ENCODE peak calls at places on chromosome 20, in four cellular contexts. F, O, S and Z are unnamed samples.
A peak's percentile ranks its signal among the peaks of the same experiment; 100 is the strongest.

GRCh38 chr20:24586523-24586840 is 117.1 kb downstream of the SYNDIG1 start:
- DNase-seq in O (no peak), S (no peak), F (no peak), Z (no peak)

GRCh38 chr20:61959301-61959700 is 106.4 kb downstream of the TAF4 start:
- DNase-seq in F (no peak), S (no peak), O (no peak), Z (no peak)

GRCh38 chr20:922781-923180 is 6.6 kb upstream of the ANGPT4 start:
- DNase-seq in F (no peak), O (no peak), S (no peak), Z (no peak)

GRCh38 chr20:64104667-64105451 is 2.5 kb downstream of the NPBWR2 start:
- DNase-seq in F (no peak), O (no peak), S (no peak), Z (peak; percentile 7)

GRCh38 chr20:21529863-21530262 is 16.0 kb upstream of the NKX2-2 start:
- DNase-seq in S (no peak), O (no peak), F (no peak), Z (no peak)

GRCh38 chr20:63032026-63032800 is 25.4 kb upstream of the BHLHE23 start:
- DNase-seq in S (no peak), F (no peak), O (no peak), Z (no peak)

GRCh38 chr20:62363920-62364851 is 2.9 kb downstream of the LAMA5 start:
- DNase-seq in O (no peak), F (no peak), S (no peak), Z (no peak)

GRCh38 chr20:36712775-36713174 is 33.1 kb downstream of the NDRG3 start:
- DNase-seq in S (no peak), F (no peak), O (no peak), Z (no peak)

GRCh38 chr20:47468290-47469050 is 33.2 kb upstream of the NCOA3 start:
- DNase-seq in S (no peak), O (no peak), F (no peak), Z (no peak)

GRCh38 chr20:18316166-18316565 is 27.8 kb downstream of the ZNF133 start:
- DNase-seq in F (no peak), S (no peak), O (no peak), Z (no peak)

GRCh38 chr20:7710440-7710839 is 229.8 kb downstream of the HAO1 start:
- DNase-seq in O (no peak), F (no peak), S (peak; percentile 18), Z (no peak)

GRCh38 chr20:50575869-50576720 is 65.9 kb downstream of the PTPN1 start:
- DNase-seq in O (peak; percentile 50), F (peak; percentile 72), S (peak; percentile 60), Z (peak; percentile 44)

GRCh38 chr20:10448270-10449156 is 13.4 kb downstream of the SLX4IP start:
- DNase-seq in S (no peak), O (peak; percentile 19), F (peak; percentile 50), Z (no peak)

GRCh38 chr20:33681728-33682353 is 4.3 kb downstream of the E2F1 start:
- DNase-seq in S (no peak), F (no peak), O (no peak), Z (no peak)

GRCh38 chr20:25059487-25059820 is 1.5 kb upstream of the ACSS1 start:
- DNase-seq in S (no peak), O (no peak), F (no peak), Z (no peak)

GRCh38 chr20:10260316-10260715 is 41.7 kb downstream of the SNAP25 start:
- DNase-seq in O (no peak), F (peak; percentile 12), S (no peak), Z (no peak)

GRCh38 chr20:21520702-21521595 is 7.1 kb upstream of the NKX2-2 start:
- DNase-seq in S (peak; percentile 65), F (peak; percentile 6), O (no peak), Z (no peak)

GRCh38 chr20:46348231-46348803 is 40.0 kb upstream of the CDH22 start:
- DNase-seq in O (no peak), F (peak; percentile 75), S (no peak), Z (no peak)

GRCh38 chr20:22471156-22471836 is 113.1 kb downstream of the FOXA2 start:
- DNase-seq in S (no peak), O (no peak), F (no peak), Z (no peak)

GRCh38 chr20:43744121-43744520 is 17.3 kb upstream of the GTSF1L start:
- DNase-seq in F (no peak), O (peak; percentile 35), S (no peak), Z (no peak)

GRCh38 chr20:63522981-63523611 is 2.5 kb downstream of the PPDPF start:
- DNase-seq in S (no peak), F (no peak), O (no peak), Z (no peak)

GRCh38 chr20:32925481-32926196 is 66.9 kb downstream of the EFCAB8 start:
- DNase-seq in F (no peak), O (no peak), S (no peak), Z (no peak)

GRCh38 chr20:59062057-59062456 is 19.5 kb upstream of the PRELID3B start:
- DNase-seq in S (peak; percentile 21), O (no peak), F (no peak), Z (no peak)

GRCh38 chr20:38363004-38363747 is 16.9 kb downstream of the LBP start:
- DNase-seq in F (no peak), O (no peak), S (no peak), Z (no peak)

GRCh38 chr20:48722737-48723191 is 105.0 kb downstream of the PREX1 start:
- DNase-seq in S (no peak), F (peak; percentile 63), O (peak; percentile 8), Z (no peak)

GRCh38 chr20:11752336-11752735 is 165.4 kb upstream of the BTBD3 start:
- DNase-seq in O (no peak), F (no peak), S (no peak), Z (no peak)

GRCh38 chr20:59391975-59392374 is 91.6 kb downstream of the EDN3 start:
- DNase-seq in F (no peak), O (no peak), S (no peak), Z (no peak)

GRCh38 chr20:40506567-40506966 is 182.5 kb downstream of the MAFB start:
- DNase-seq in O (no peak), S (peak; percentile 98), F (peak; percentile 100), Z (no peak)

GRCh38 chr20:25011831-25012241 is 19.3 kb upstream of the APMAP start:
- DNase-seq in F (no peak), S (no peak), O (no peak), Z (no peak)

GRCh38 chr20:44412402-44413144 is 57.1 kb downstream of the HNF4A start:
- DNase-seq in S (no peak), O (no peak), F (no peak), Z (no peak)

GRCh38 chr20:41365785-41366545 is 653 bp downstream of the EMILIN3 start:
- DNase-seq in O (no peak), S (peak; percentile 9), F (no peak), Z (no peak)

GRCh38 chr20:8837396-8837795 is 231.5 kb upstream of the PLCB4 start:
- DNase-seq in O (peak; percentile 78), F (peak; percentile 79), S (peak; percentile 44), Z (no peak)

GRCh38 chr20:62737971-62738881 is 29.6 kb downstream of the NTSR1 start:
- DNase-seq in O (no peak), S (no peak), F (no peak), Z (no peak)

GRCh38 chr20:32963176-32963575 is 41.1 kb downstream of the SUN5 start:
- DNase-seq in S (no peak), F (no peak), O (no peak), Z (no peak)

GRCh38 chr20:48298851-48299484 is 513.7 kb upstream of the SULF2 start:
- DNase-seq in S (peak; percentile 87), F (peak; percentile 95), O (peak; percentile 90), Z (no peak)

GRCh38 chr20:46814366-46815232 is 80.0 kb upstream of the EYA2 start:
- DNase-seq in S (peak; percentile 93), F (peak; percentile 73), O (peak; percentile 79), Z (no peak)

GRCh38 chr20:48732081-48732829 is 95.5 kb downstream of the PREX1 start:
- DNase-seq in O (no peak), S (no peak), F (no peak), Z (no peak)

GRCh38 chr20:35620818-35621559 is 5.4 kb downstream of the SPAG4 start:
- DNase-seq in F (no peak), S (no peak), O (no peak), Z (no peak)

GRCh38 chr20:57787969-57788781 is 78.4 kb upstream of the PMEPA1 start:
- DNase-seq in F (no peak), S (no peak), O (no peak), Z (no peak)

GRCh38 chr20:48247961-48248360 is 462.7 kb upstream of the SULF2 start:
- DNase-seq in O (no peak), F (no peak), S (no peak), Z (no peak)